ENCODE peak calls at places on chromosome 5, in four cellular contexts. W is HepG2, V is GM12878, T is H1. N is an unnamed sample.
A peak's percentile ranks its signal among the peaks of the same experiment; 100 is the strongest.

GRCh38 chr5:40853632-40854192 is 12.5 kb downstream of the CARD6 start:
- DNase-seq in V (no peak), T (no peak), W (no peak), N (no peak)

GRCh38 chr5:103582364-103582763 is 19.8 kb upstream of the NUDT12 start:
- DNase-seq in V (peak; percentile 5), T (no peak), W (peak; percentile 35), N (peak; percentile 32)

GRCh38 chr5:153489611-153490010 is 859 bp upstream of the GRIA1 start:
- DNase-seq in W (no peak), V (no peak), T (no peak), N (no peak)

GRCh38 chr5:112594060-112594850 is 143.4 kb upstream of the APC start:
- DNase-seq in T (no peak), W (no peak), V (no peak), N (peak; percentile 20)

GRCh38 chr5:22431406-22431805 is 421.7 kb downstream of the CDH12 start:
- DNase-seq in V (no peak), T (no peak), W (no peak), N (no peak)

GRCh38 chr5:95773325-95774059 is 42.4 kb downstream of the RHOBTB3 start:
- DNase-seq in T (no peak), V (no peak), W (peak; percentile 10), N (no peak)

GRCh38 chr5:138338411-138339085 is 482 bp downstream of the FAM53C start:
- DNase-seq in V (no peak), T (no peak), W (no peak), N (peak; percentile 31)

GRCh38 chr5:126108505-126108904 is 314.7 kb upstream of the GRAMD2B start:
- DNase-seq in V (no peak), W (no peak), T (no peak), N (no peak)

GRCh38 chr5:77679791-77680190 is 41.3 kb upstream of the OTP start:
- DNase-seq in V (no peak), T (no peak), W (peak; percentile 4), N (no peak)

GRCh38 chr5:43123887-43124286 is 3.2 kb downstream of the ZNF131 start:
- DNase-seq in V (no peak), W (no peak), T (no peak), N (no peak)
- H3K36me3 ChIP-seq in V (peaks cover 19% of the 10 kb centered on the region), W (peaks cover 44% of the 10 kb centered on the region), T (peaks cover 57% of the 10 kb centered on the region), N (peaks cover 41% of the 10 kb centered on the region)

GRCh38 chr5:148734518-148734917 is 80.2 kb upstream of the HTR4 start:
- DNase-seq in W (no peak), V (no peak), T (no peak), N (no peak)

GRCh38 chr5:148732692-148733091 is 78.4 kb upstream of the HTR4 start:
- DNase-seq in V (no peak), W (no peak), T (no peak), N (no peak)

GRCh38 chr5:148735301-148735700 is 81.0 kb upstream of the HTR4 start:
- DNase-seq in V (no peak), W (no peak), T (no peak), N (no peak)

GRCh38 chr5:148730955-148731898 is 76.9 kb upstream of the HTR4 start:
- DNase-seq in V (peak; percentile 43), W (peak; percentile 79), T (peak; percentile 34), N (peak; percentile 52)

DNA sequence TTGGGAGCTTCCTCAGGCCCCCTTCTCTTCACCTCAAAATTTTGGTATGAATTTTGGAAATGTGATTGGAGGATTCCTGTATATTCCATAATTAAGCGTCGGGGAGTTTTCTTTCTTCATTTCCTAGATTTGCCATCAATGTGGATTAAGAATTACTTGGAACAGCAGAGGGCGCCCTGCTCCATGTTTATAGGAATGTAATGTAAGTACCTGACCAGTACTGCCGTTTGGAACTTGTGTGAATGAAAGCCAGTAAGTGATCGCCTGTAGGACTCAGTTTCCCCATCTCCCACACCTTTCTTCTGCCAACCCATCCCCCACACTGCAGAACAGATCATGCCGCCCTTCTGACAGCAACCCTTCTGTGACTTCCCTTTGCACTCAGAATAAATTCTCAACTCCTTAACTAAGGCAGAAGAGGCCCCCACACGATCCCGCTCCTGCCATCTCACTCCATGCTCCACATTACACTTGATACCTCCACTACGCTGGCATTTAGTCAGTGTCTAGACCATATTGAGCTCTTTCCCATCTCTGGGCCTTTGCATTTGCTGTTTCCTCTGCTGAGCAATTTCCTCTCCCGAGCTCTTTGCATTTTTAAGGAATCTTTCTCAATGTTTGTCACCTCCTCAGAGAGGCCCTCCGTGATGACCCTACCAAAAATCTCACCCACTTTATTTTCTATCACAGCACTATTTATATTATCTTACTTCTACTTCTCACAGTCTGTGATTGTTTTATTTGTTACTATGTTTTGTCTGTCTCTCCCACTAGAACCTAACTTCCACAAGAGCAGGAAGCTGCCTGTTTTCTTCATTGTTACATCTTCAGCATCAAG is 79.5 kb upstream of the HTR4 start:
- DNase-seq in V (no peak), T (peak; percentile 25), W (peak; percentile 66), N (peak; percentile 30)
- TF ChIP-seq TCF12 in V (no peak), T (no peak), W (no peak), N (no peak)

GRCh38 chr5:65699338-65699737 is 22.6 kb downstream of the SGTB start:
- DNase-seq in W (no peak), V (peak; percentile 16), T (no peak), N (no peak)
- H3K36me3 ChIP-seq in W (peaks cover 19% of the 10 kb centered on the region), V (peaks cover 2% of the 10 kb centered on the region), T (peaks cover 7% of the 10 kb centered on the region), N (peaks cover 4% of the 10 kb centered on the region)

DNA sequence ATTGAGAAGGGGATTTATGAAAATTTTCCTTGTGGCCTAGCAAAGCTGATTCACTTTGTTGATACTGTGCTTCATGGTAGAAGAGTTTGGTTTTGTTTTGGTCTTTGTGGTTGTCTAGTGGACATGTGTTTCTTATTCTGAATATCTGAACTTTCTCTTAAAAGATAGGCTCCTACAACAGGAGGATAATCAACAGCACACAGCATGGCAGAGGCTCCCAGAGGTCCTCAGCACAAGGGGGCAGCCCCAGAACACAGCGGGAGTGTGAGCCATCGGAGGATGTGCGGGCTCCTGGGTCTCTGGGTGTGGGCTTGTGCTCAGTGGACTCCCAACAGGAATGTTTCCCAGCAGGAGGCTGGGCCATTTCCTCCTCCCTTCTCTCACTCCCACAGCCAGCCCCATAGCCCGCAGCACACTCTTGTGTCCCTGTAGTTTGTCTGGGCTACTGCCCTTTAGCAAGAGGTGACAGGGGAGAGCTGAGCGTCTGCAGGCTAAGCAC is 164.3 kb upstream of the OTULINL start:
- DNase-seq in W (no peak), V (no peak), T (no peak), N (peak; percentile 88)
- TF ChIP-seq TCF12 in W (no peak), V (no peak), T (no peak), N (peak; percentile 85)

GRCh38 chr5:1083823-1084605 is 27.8 kb downstream of the SLC12A7 start:
- DNase-seq in T (no peak), V (no peak), W (no peak), N (no peak)

GRCh38 chr5:1086137-1086536 is 25.7 kb downstream of the SLC12A7 start:
- DNase-seq in T (no peak), V (no peak), W (no peak), N (no peak)

GRCh38 chr5:1086871-1087270 is 25.0 kb downstream of the SLC12A7 start:
- DNase-seq in W (no peak), V (no peak), T (no peak), N (no peak)

GRCh38 chr5:1087428-1087827 is 24.4 kb downstream of the SLC12A7 start:
- DNase-seq in T (no peak), V (no peak), W (no peak), N (no peak)

GRCh38 chr5:1085391-1085790 is 26.5 kb downstream of the SLC12A7 start:
- DNase-seq in V (no peak), T (no peak), W (no peak), N (no peak)
- H3K36me3 ChIP-seq in V (no peaks in the 10 kb centered on the region), T (peaks cover 22% of the 10 kb centered on the region), W (peaks cover 72% of the 10 kb centered on the region), N (no peaks in the 10 kb centered on the region)

DNA sequence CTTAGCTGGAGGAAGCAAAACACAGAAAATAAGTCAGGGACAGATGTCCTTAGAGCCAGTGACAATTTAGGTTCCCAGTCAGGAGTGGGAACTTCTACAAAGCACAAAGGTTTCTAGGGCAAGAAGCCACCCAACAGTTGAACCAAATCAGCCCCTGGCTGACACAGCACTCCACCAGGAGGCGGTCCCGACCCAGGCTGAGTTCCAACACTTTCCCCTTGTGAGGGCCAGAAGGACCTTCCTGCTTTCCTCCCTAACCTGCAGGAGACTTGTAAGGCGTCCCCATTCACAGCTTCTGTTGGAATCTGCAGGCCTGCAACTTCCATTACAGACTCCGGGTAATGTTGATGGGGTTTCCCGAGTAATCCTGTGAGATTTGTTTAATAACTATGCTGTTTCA is 416.4 kb upstream of the IRX1 start:
- DNase-seq in W (no peak), V (no peak), T (no peak), N (no peak)
- TF ChIP-seq TCF12 in W (no peak), V (no peak), T (no peak), N (no peak)

GRCh38 chr5:81121273-81121672 is 111.8 kb upstream of the CKMT2 start:
- DNase-seq in V (no peak), T (no peak), W (no peak), N (no peak)
- H3K36me3 ChIP-seq in V (no peaks in the 10 kb centered on the region), T (no peaks in the 10 kb centered on the region), W (peaks cover 67% of the 10 kb centered on the region), N (no peaks in the 10 kb centered on the region)

N was measured in SK-N-SH.